ENCODE peak calls at places on chromosomes 4 and X, in five cellular contexts. E is IMR-90, V is neuronal stem cell, W is mesenchymal stem cell, T is H9. F is an unnamed sample.

GRCh38 chrX:18871970-18872369 is 111.9 kb downstream of the PHKA2 start:
- DNase-seq in V (no peak), W (no peak), T (no peak), E (no peak), F (no peak)

GRCh38 chr4:184647391-184648101 is 1.7 kb downstream of the CASP3 start:
- DNase-seq in T (no peak), W (peak), V (no peak), E (peak), F (peak)

GRCh38 chrX:599837-600715 is 30.5 kb upstream of the SHOX start:
- DNase-seq in V (no peak), W (no peak), E (no peak), T (peak), F (no peak)

GRCh38 chr4:111136438-111136837 is 513.6 kb upstream of the PITX2 start:
- DNase-seq in W (peak), E (peak), T (no peak), V (no peak), F (peak)

GRCh38 chr4:178453057-178453456 is 1010.8 kb upstream of the AGA start:
- DNase-seq in W (no peak), T (no peak), V (no peak), E (no peak), F (no peak)

GRCh38 chrX:103685396-103685795 is 1.1 kb downstream of the MORF4L2 start:
- DNase-seq in E (no peak), V (no peak), T (no peak), W (peak), F (no peak)

GRCh38 chrX:11446331-11446730 is 153.1 kb downstream of the AMELX start:
- DNase-seq in E (peak), T (no peak), W (no peak), V (no peak), F (no peak)

GRCh38 chrX:105117621-105118020 is 102.9 kb downstream of the TEX13A start:
- DNase-seq in W (no peak), V (no peak), E (no peak), T (no peak), F (no peak)

GRCh38 chrX:53795583-53795982 is 109.1 kb upstream of the HUWE1 start:
- DNase-seq in T (peak), W (peak), E (peak), V (no peak), F (peak)

GRCh38 chrX:124362072-124362471 is 15.7 kb downstream of the SH2D1A start:
- DNase-seq in E (no peak), W (no peak), T (no peak), V (no peak), F (no peak)

GRCh38 chrX:153443476-153444332 is 2.2 kb downstream of the TREX2 start:
- DNase-seq in V (no peak), T (no peak), W (no peak), E (no peak), F (no peak)
- H3K27ac ChIP-seq in V (no peak), T (no peak), W (no peak), E (no peak), F (no peak)

DNA sequence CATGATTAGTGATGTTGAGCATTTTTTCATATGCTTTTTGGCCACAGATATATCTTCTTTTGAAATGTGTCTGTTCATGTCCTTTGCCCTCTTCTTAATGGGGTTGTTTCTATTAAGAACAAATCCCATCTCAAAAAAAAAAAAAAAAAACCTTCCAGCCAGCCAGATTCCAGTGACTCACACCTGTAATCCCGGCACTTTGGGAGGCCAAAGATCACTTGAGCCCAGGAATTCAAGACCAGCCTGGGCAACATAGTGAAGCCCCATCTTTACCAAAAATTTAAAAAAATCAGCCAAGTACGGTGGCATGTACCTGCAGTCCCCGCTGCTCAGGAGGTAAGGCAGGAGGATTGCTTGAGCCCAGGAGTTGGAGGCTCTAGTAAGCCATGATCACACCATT is 5.1 kb downstream of the RAB33B start:
- DNase-seq in V (no peak), E (no peak), T (no peak), W (no peak), F (peak)
- H2BK5ac ChIP-seq in V (no peak), E (no peak), T (peak), W (no peak), F (no peak)

DNA sequence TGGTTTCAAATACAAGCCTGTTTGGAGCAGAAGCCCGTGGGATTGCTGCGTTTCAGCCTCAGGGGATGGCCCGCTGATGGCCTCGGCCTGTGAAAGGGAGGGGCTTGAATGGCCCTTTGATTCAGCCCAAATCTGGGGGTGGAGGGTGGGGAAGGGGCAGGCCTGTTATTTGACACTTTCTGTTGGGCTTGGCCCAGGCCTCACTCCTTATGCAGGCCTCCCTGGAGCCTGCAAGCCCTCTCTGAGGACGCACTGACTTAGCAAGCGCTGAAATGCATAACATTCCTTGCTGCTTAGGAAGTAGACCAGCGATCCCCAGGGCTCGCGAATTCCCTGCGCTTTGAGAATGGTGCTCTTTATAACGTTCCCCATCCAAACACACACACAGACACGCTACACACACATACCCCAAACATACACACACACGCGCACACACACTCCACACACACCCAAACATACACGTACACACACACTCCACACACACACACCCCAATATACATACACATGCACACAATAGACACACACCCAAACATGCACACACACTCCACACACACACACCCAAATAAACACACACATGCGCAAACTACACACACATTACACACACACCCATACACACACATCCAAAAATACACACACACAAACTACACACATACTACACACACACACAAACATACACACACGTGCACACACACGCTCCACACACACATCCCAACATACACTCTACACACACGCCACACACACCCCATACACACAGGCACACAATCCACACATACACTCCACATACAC is 29.6 kb downstream of the TLR10 start:
- DNase-seq in W (peak), E (peak), T (peak), V (peak), F (peak)
- H2BK120ac ChIP-seq in W (no peak), E (peak), T (no peak), V (peak), F (no peak)

GRCh38 chrX:34918091-34918736 is 24.4 kb upstream of the FAM47B start:
- DNase-seq in W (peak), E (peak), V (no peak), T (no peak), F (no peak)
- H3K27ac ChIP-seq in W (no peak), E (no peak), V (no peak), T (no peak), F (no peak)

GRCh38 chr4:77699731-77700210 is 94.2 kb downstream of the CXCL13 start:
- DNase-seq in V (peak), T (peak), E (peak), W (peak), F (peak)
- H2BK5ac ChIP-seq in V (no peak), T (no peak), E (peak), W (peak), F (no peak)

GRCh38 chr4:15917297-15917696 is 21.2 kb downstream of the FGFBP1 start:
- DNase-seq in T (no peak), V (no peak), W (no peak), E (no peak), F (no peak)
- H2BK120ac ChIP-seq in T (no peak), V (no peak), W (no peak), E (no peak), F (no peak)

GRCh38 chr4:183508693-183509092 is 3.8 kb downstream of the ING2 start:
- DNase-seq in W (no peak), V (no peak), E (no peak), T (no peak), F (no peak)
- H3K27ac ChIP-seq in W (no peak), V (no peak), E (no peak), T (no peak), F (no peak)

GRCh38 chr4:159593651-159594050 is 490.8 kb downstream of the RAPGEF2 start:
- DNase-seq in E (no peak), V (no peak), W (no peak), T (no peak), F (no peak)

GRCh38 chr4:159598602-159599001 is 495.7 kb downstream of the RAPGEF2 start:
- DNase-seq in V (no peak), W (no peak), T (no peak), E (no peak), F (no peak)

GRCh38 chr4:159594576-159594975 is 491.7 kb downstream of the RAPGEF2 start:
- DNase-seq in W (no peak), T (no peak), V (no peak), E (no peak), F (peak)

GRCh38 chr4:159593157-159593556 is 490.3 kb downstream of the RAPGEF2 start:
- DNase-seq in T (no peak), E (no peak), W (no peak), V (no peak), F (no peak)
- H2BK5ac ChIP-seq in T (no peak), E (no peak), W (no peak), V (no peak), F (no peak)

DNA sequence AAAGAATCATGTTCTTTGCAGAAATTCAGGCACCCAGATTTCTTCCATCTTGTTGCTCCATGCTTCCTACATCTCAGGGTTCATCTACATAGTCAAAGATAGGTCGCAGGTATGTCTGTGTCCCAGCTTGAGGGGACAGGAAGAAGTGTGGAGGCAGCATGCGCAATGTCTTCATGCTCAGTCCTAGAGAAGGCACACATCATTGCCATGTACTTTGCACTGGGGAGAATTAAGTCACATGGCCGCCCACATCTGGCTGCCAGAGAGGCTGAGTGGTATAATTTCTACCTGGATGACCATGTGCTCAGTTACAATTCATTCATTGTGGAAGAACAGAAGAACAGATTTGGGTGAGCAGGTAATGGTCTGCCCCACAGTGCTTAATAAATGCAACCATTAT is 54.1 kb downstream of the GAB1 start:
- DNase-seq in V (no peak), T (no peak), W (no peak), E (no peak), F (no peak)
- H2BK120ac ChIP-seq in V (no peak), T (no peak), W (no peak), E (peak), F (no peak)

DNA sequence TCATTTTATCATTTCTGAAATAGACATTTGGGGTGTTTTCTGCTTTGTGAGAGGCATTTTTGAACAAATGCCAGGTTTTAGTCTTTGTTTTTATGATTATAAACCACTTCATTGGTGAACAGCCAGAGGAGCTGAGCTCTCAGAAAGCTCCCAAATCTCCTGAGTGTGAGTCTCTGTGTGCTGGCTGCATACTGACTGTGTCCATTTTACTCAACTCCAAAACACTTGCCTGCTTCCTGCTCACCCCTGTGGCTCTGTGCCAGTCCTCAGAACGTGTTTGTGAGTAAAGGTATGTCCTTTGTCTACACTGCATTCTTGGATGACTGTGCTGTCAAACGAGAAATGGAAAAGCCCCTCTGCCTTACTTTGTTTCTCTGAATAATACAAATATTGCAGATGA is 5.4 kb upstream of the LRAT start:
- DNase-seq in W (no peak), E (no peak), T (no peak), V (no peak), F (no peak)
- H3K27ac ChIP-seq in W (no peak), E (no peak), T (no peak), V (no peak), F (no peak)